ENCODE peak calls at places on chromosomes 3 and 15, in six cellular contexts. D is type B pancreatic cell; V is brain microvascular endothelial cell; H is mucosa of descending colon; P is neural crest cell; O is CD8-positive, alpha-beta T cell. Z is an unnamed sample.

GRCh38 chr3:4977889-4978258 is 1.4 kb upstream of the BHLHE40 start:
- DNase-seq in D (no peak), P (no peak), H (no peak), V (no peak), O (no peak), Z (no peak)

GRCh38 chr3:158658889-158659288 is 13.6 kb downstream of the LXN start:
- DNase-seq in O (no peak), H (no peak), D (no peak), P (no peak), V (no peak), Z (no peak)

GRCh38 chr3:152155654-152156053 is 113.1 kb upstream of the MBNL1 start:
- DNase-seq in P (no peak), H (no peak), D (no peak), O (no peak), V (no peak), Z (no peak)

GRCh38 chr3:113867506-113867905 is 28.9 kb downstream of the GRAMD1C start:
- DNase-seq in P (no peak), D (no peak), H (no peak), O (no peak), V (peak), Z (no peak)

GRCh38 chr15:70713547-70714414 is 49.6 kb downstream of the UACA start:
- DNase-seq in P (no peak), O (no peak), V (no peak), H (no peak), D (no peak), Z (no peak)

GRCh38 chr15:56892651-56893348 is 25.6 kb upstream of the TCF12 start:
- DNase-seq in D (no peak), H (no peak), P (no peak), O (no peak), V (no peak), Z (no peak)

GRCh38 chr3:49500408-49501257 is 30.6 kb downstream of the DAG1 start:
- DNase-seq in O (no peak), P (no peak), H (no peak), D (no peak), V (peak), Z (peak)

GRCh38 chr3:130543322-130543721 is 26.3 kb downstream of the COL6A6 start:
- DNase-seq in V (no peak), D (no peak), O (no peak), H (no peak), P (no peak), Z (no peak)

GRCh38 chr3:167929937-167930336 is 165.8 kb downstream of the GOLIM4 start:
- DNase-seq in H (no peak), V (no peak), O (no peak), D (no peak), P (no peak), Z (no peak)

GRCh38 chr3:132665230-132665629 is 5.1 kb downstream of the UBA5 start:
- DNase-seq in H (no peak), V (no peak), P (no peak), O (no peak), D (no peak), Z (no peak)

GRCh38 chr3:72401005-72401404 is 447.2 kb downstream of the SHQ1 start:
- DNase-seq in V (peak), O (no peak), H (no peak), P (no peak), D (no peak), Z (no peak)

GRCh38 chr15:49987198-49987785 is 131.7 kb downstream of the ATP8B4 start:
- DNase-seq in H (no peak), V (no peak), P (no peak), O (no peak), D (no peak), Z (no peak)

GRCh38 chr3:169634618-169635236 is 28.8 kb downstream of the MECOM start:
- DNase-seq in D (no peak), H (peak), P (no peak), O (no peak), V (no peak), Z (no peak)

GRCh38 chr15:89157918-89158564 is 63.3 kb downstream of the RLBP1 start:
- DNase-seq in H (no peak), V (no peak), P (no peak), O (no peak), D (no peak), Z (peak)

GRCh38 chr15:50143255-50143860 is 24.3 kb upstream of the ATP8B4 start:
- DNase-seq in P (no peak), V (no peak), D (no peak), H (no peak), O (no peak), Z (no peak)

GRCh38 chr3:127096256-127097008 is 96.5 kb upstream of the PRR23E start:
- DNase-seq in V (no peak), O (no peak), P (no peak), D (no peak), H (no peak), Z (peak)

GRCh38 chr3:69385723-69386483 is at the start of gene FRMD4B:
- DNase-seq in P (peak), V (no peak), O (no peak), D (peak), H (peak), Z (peak)

GRCh38 chr15:56844463-56844862 is 74.0 kb upstream of the TCF12 start:
- DNase-seq in P (no peak), O (no peak), V (no peak), D (no peak), H (no peak), Z (no peak)

GRCh38 chr3:76570436-76571057 is 469.4 kb upstream of the ROBO2 start:
- DNase-seq in H (no peak), V (no peak), O (no peak), D (no peak), P (no peak), Z (no peak)

GRCh38 chr15:69031013-69032001 is 16.8 kb downstream of the NOX5 start:
- DNase-seq in P (peak), D (no peak), V (peak), H (peak), O (peak), Z (no peak)
- TF ChIP-seq CTCF in P (peak), D (peak), V (peak), H (peak), O (peak), Z (peak)

DNA sequence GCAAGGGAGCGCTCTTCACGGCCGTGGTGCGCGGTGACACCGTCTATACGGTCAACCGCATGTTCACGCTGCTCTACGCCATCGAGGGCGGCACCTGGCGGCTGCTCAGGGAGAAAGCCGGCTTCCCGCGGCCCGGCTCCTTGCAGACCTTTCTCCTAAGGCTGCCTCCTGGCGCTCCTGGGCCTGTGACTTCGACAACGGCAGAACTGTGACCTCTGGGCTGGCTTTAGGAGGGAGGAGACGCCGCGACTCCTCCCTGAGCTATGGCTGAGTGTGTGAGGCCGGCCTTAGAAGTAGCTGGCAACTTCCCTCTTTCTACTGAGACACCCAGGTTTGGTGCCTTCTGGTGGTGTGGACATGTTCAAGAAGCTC is 1.4 kb downstream of the KBTBD13 start:
- DNase-seq in P (peak), V (peak), O (peak), D (no peak), H (peak), Z (no peak)
- TF ChIP-seq CTCF in P (peak), V (peak), O (peak), D (peak), H (peak), Z (peak)

DNA sequence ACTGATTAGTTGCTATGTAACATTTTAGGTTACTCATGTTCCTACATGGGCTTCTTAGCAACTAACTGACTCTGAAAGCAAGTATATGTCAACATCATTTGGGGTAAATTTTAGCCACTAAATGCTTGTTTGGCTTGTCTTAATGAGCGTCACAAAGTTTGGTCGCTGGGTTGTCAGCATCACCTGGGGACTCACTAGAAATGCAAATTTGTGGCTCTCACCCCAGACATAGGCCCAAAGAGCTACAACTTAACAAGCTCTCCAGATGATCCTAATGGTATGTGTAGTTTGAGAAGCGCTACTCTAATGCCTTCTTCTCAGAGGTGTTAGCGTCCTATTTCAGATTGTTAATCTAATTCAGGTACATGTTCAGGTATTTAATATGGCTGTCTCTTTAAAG is 32.7 kb upstream of the CPOX start:
- DNase-seq in V (no peak), D (no peak), P (no peak), O (no peak), H (no peak), Z (no peak)
- TF ChIP-seq CTCF in V (no peak), D (no peak), P (no peak), O (no peak), H (no peak), Z (no peak)

GRCh38 chr15:91380114-91380513 is 280.1 kb downstream of the SV2B start:
- DNase-seq in P (no peak), V (no peak), D (no peak), O (no peak), H (no peak), Z (no peak)
- TF ChIP-seq CTCF in P (no peak), V (no peak), D (no peak), O (no peak), H (no peak), Z (no peak)

DNA sequence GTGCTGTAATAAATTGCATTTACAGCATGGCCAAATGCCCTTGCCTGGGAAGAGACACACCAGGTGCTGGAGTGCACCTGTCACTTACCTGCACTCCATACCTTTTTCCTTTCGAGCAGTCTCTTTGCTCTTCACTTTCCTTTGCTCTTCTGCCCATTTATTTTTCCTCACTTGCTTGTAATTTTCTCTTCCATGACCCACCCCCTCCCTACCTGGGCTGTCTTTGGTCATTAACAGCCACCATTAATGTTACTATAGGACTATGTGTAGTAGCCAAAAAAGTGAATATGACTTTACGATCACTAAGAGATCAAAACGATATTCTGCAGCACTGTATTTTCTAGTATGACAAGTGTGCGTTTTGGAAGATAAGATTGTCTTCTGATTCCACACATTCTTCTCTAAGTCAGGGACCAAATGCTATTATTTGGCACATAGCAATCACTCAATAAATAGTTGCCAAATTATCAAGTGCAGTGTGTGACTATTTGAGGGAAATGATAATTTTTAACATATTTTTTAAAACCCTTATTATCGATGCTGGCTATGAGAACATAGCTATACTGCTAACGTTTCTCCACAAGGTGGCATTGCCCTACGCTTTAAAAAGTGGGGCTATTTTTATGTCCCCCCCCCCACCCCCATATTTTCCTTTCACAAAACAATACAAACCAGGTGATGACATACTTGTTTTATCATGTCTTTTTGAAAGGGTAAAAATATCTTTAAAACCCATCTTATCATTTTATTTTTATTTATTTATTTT is 114.4 kb downstream of the GHSR start:
- DNase-seq in O (no peak), H (no peak), P (no peak), D (no peak), V (no peak), Z (no peak)
- TF ChIP-seq CTCF in O (no peak), H (no peak), P (peak), D (peak), V (peak), Z (no peak)

GRCh38 chr15:95448531-95449210 is 881.8 kb upstream of the NR2F2 start:
- DNase-seq in V (peak), P (no peak), D (no peak), O (no peak), H (no peak), Z (no peak)
- TF ChIP-seq CTCF in V (no peak), P (no peak), D (no peak), O (no peak), H (no peak), Z (no peak)

GRCh38 chr3:182248349-182248880 is 536.7 kb downstream of the SOX2 start:
- DNase-seq in V (no peak), D (no peak), H (no peak), P (no peak), O (no peak), Z (no peak)
- TF ChIP-seq CTCF in V (peak), D (peak), H (no peak), P (peak), O (no peak), Z (no peak)

DNA sequence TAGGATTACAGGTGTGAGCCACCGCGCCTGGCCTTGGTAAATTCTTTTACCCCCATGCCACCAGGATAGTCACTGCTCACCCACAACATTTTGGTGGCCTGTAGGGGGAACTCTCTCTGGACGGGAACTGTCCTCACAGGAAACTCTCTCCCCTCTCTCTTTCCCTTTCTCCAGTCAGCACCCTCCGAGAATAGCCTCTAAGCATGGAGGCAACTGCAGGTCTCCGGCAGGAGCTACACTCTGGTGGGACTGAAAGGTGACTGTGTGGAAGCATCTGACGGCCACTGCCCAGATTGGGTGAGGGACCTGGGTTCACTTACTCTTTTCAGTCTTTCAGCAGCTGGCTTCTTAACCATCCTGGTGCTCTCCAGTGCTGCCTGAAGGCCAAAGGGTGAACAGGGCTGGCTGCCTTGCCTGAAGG is 21.3 kb downstream of the TRANK1 start:
- DNase-seq in O (no peak), V (no peak), P (no peak), D (no peak), H (no peak), Z (no peak)
- TF ChIP-seq CTCF in O (no peak), V (peak), P (no peak), D (no peak), H (no peak), Z (no peak)

Z was measured in dorsolateral prefrontal cortex.